ENCODE peak calls at places on chromosomes 12 and 14, in four cellular contexts. U, E, Y and J are unnamed samples.

GRCh38 chr12:30926243-30927209 is at the start of gene TSPAN11:
- DNase-seq in Y (no peak), U (no peak), E (peak; percentile 27), J (no peak)

GRCh38 chr12:65522956-65523857 is 244.7 kb downstream of the MSRB3 start:
- DNase-seq in E (no peak), Y (no peak), U (no peak), J (no peak)

GRCh38 chr12:71782007-71782406 is 27.3 kb downstream of the RAB21 start:
- DNase-seq in E (no peak), U (no peak), Y (no peak), J (no peak)

GRCh38 chr14:61724133-61724532 is 28.8 kb downstream of the HIF1A start:
- DNase-seq in Y (no peak), U (no peak), E (no peak), J (no peak)

GRCh38 chr14:74554742-74555362 is 57.2 kb downstream of the LTBP2 start:
- DNase-seq in Y (no peak), E (no peak), U (no peak), J (no peak)

GRCh38 chr14:53399057-53399456 is 245.9 kb upstream of the DDHD1 start:
- DNase-seq in E (no peak), Y (no peak), U (no peak), J (no peak)

GRCh38 chr14:61342486-61342885 is 21.1 kb downstream of the PRKCH start:
- DNase-seq in Y (peak; percentile 84), U (peak; percentile 88), E (no peak), J (peak; percentile 92)

GRCh38 chr12:111444706-111445310 is 39.1 kb downstream of the SH2B3 start:
- DNase-seq in U (peak; percentile 89), Y (peak; percentile 51), E (peak; percentile 29), J (peak; percentile 92)

GRCh38 chr12:52020539-52021336 is 14.0 kb downstream of the TAMALIN start:
- DNase-seq in E (no peak), U (peak; percentile 63), Y (no peak), J (peak; percentile 84)

GRCh38 chr14:75123991-75124390 is 2.9 kb downstream of the NEK9 start:
- DNase-seq in U (peak; percentile 36), Y (no peak), E (peak; percentile 68), J (peak; percentile 39)

GRCh38 chr12:89721291-89721987 is 12.8 kb upstream of the ATP2B1 start:
- DNase-seq in U (no peak), Y (no peak), E (no peak), J (no peak)

GRCh38 chr14:70061108-70061507 is 127.6 kb downstream of the SLC8A3 start:
- DNase-seq in E (no peak), Y (no peak), U (no peak), J (no peak)

GRCh38 chr12:132824053-132824452 is 4.6 kb downstream of the GOLGA3 start:
- DNase-seq in U (no peak), E (no peak), Y (no peak), J (no peak)

GRCh38 chr14:67820428-67820881 is 876 bp downstream of the RAD51B start:
- DNase-seq in Y (no peak), E (peak; percentile 99), U (no peak), J (peak; percentile 30)

GRCh38 chr12:74539765-74540526 is 2.3 kb downstream of the ATXN7L3B start:
- DNase-seq in Y (no peak), U (no peak), E (no peak), J (no peak)

GRCh38 chr12:115464008-115464672 is 780.2 kb upstream of the TBX3 start:
- DNase-seq in U (no peak), E (no peak), Y (no peak), J (no peak)

GRCh38 chr12:94812345-94812744 is 162.0 kb upstream of the TMCC3 start:
- DNase-seq in E (no peak), Y (no peak), U (no peak), J (no peak)

GRCh38 chr12:121628536-121628935 is 2.2 kb downstream of the ORAI1 start:
- DNase-seq in Y (no peak), U (no peak), E (no peak), J (no peak)

GRCh38 chr14:91163316-91163715 is 49.4 kb downstream of the DGLUCY start:
- DNase-seq in Y (no peak), E (no peak), U (no peak), J (no peak)

GRCh38 chr12:14953752-14954151 is 7.6 kb downstream of the ARHGDIB start:
- DNase-seq in Y (no peak), U (no peak), E (no peak), J (no peak)

GRCh38 chr14:70080081-70080480 is 108.7 kb downstream of the SLC8A3 start:
- DNase-seq in E (no peak), Y (no peak), U (no peak), J (no peak)

GRCh38 chr14:101518611-101519048 is 42.7 kb upstream of the DIO3 start:
- DNase-seq in E (no peak), Y (no peak), U (no peak), J (no peak)

GRCh38 chr12:94618995-94619695 is 31.2 kb downstream of the TMCC3 start:
- DNase-seq in Y (no peak), U (peak; percentile 50), E (no peak), J (no peak)